ENCODE peak calls at places on chromosomes 3 and 15, in four cellular contexts. One of them, this sample, is unnamed.

GRCh38 chr3:140207541-140207940 is 272.6 kb downstream of the CLSTN2 start:
- DNase-seq in esophagus muscularis mucosa: peak
- DNase-seq in mesothelial cell of epicardium: no peak
- DNase-seq in GM20000: no peak
- DNase-seq in this sample: no peak

GRCh38 chr3:38454179-38454883 is 641 bp downstream of the ACVR2B start:
- DNase-seq in esophagus muscularis mucosa: no peak
- DNase-seq in GM20000: peak
- DNase-seq in mesothelial cell of epicardium: peak
- DNase-seq in this sample: peak

GRCh38 chr3:72803573-72803972 is 44.7 kb downstream of the SHQ1 start:
- DNase-seq in esophagus muscularis mucosa: no peak
- DNase-seq in GM20000: no peak
- DNase-seq in mesothelial cell of epicardium: no peak
- DNase-seq in this sample: no peak

GRCh38 chr15:90729266-90729665 is 12.1 kb downstream of the BLM start:
- DNase-seq in mesothelial cell of epicardium: no peak
- DNase-seq in esophagus muscularis mucosa: no peak
- DNase-seq in GM20000: no peak
- DNase-seq in this sample: peak

GRCh38 chr3:30750967-30751366 is 143.5 kb downstream of the GADL1 start:
- DNase-seq in GM20000: no peak
- DNase-seq in esophagus muscularis mucosa: no peak
- DNase-seq in mesothelial cell of epicardium: no peak
- DNase-seq in this sample: no peak

GRCh38 chr3:73868688-73869315 is 244.1 kb upstream of the PDZRN3 start:
- DNase-seq in esophagus muscularis mucosa: no peak
- DNase-seq in GM20000: no peak
- DNase-seq in mesothelial cell of epicardium: peak
- DNase-seq in this sample: peak

GRCh38 chr3:69094467-69095205 is 9.9 kb downstream of the ARL6IP5 start:
- DNase-seq in esophagus muscularis mucosa: no peak
- DNase-seq in mesothelial cell of epicardium: no peak
- DNase-seq in GM20000: no peak
- DNase-seq in this sample: peak

GRCh38 chr3:170953229-170953628 is 44.8 kb upstream of the EIF5A2 start:
- DNase-seq in esophagus muscularis mucosa: no peak
- DNase-seq in GM20000: no peak
- DNase-seq in mesothelial cell of epicardium: no peak
- DNase-seq in this sample: no peak

GRCh38 chr3:141561426-141562034 is 74.7 kb downstream of the RASA2 start:
- DNase-seq in GM20000: peak
- DNase-seq in esophagus muscularis mucosa: no peak
- DNase-seq in mesothelial cell of epicardium: no peak
- DNase-seq in this sample: peak

GRCh38 chr3:94525039-94525438 is 462.2 kb downstream of the NSUN3 start:
- DNase-seq in esophagus muscularis mucosa: no peak
- DNase-seq in mesothelial cell of epicardium: peak
- DNase-seq in GM20000: no peak
- DNase-seq in this sample: no peak

GRCh38 chr3:60641354-60641753 is 609.9 kb downstream of the FHIT start:
- DNase-seq in GM20000: no peak
- DNase-seq in esophagus muscularis mucosa: no peak
- DNase-seq in mesothelial cell of epicardium: no peak
- DNase-seq in this sample: no peak

GRCh38 chr15:39555885-39556284 is 25.0 kb upstream of the THBS1 start:
- DNase-seq in esophagus muscularis mucosa: peak
- DNase-seq in mesothelial cell of epicardium: no peak
- DNase-seq in GM20000: no peak
- DNase-seq in this sample: no peak

GRCh38 chr3:79103305-79103704 is 664.5 kb downstream of the ROBO1 start:
- DNase-seq in GM20000: no peak
- DNase-seq in esophagus muscularis mucosa: no peak
- DNase-seq in mesothelial cell of epicardium: no peak
- DNase-seq in this sample: no peak

GRCh38 chr3:3639078-3639477 is 160.2 kb upstream of the LRRN1 start:
- DNase-seq in esophagus muscularis mucosa: no peak
- DNase-seq in mesothelial cell of epicardium: no peak
- DNase-seq in GM20000: no peak
- DNase-seq in this sample: no peak

GRCh38 chr3:180382781-180383180 is 219.2 kb upstream of the TTC14 start:
- DNase-seq in esophagus muscularis mucosa: no peak
- DNase-seq in GM20000: no peak
- DNase-seq in mesothelial cell of epicardium: no peak
- DNase-seq in this sample: no peak

GRCh38 chr15:89362203-89363101 is 27.8 kb upstream of the POLG start:
- DNase-seq in esophagus muscularis mucosa: no peak
- DNase-seq in mesothelial cell of epicardium: no peak
- DNase-seq in GM20000: peak
- DNase-seq in this sample: no peak

GRCh38 chr15:63507878-63508818 is 3.8 kb downstream of the USP3 start:
- DNase-seq in GM20000: no peak
- DNase-seq in mesothelial cell of epicardium: no peak
- DNase-seq in esophagus muscularis mucosa: peak
- DNase-seq in this sample: no peak

GRCh38 chr3:32937331-32937730 is 14.1 kb upstream of the CCR4 start:
- DNase-seq in GM20000: no peak
- DNase-seq in mesothelial cell of epicardium: no peak
- DNase-seq in esophagus muscularis mucosa: peak
- DNase-seq in this sample: peak

GRCh38 chr3:195532345-195532744 is 10.8 kb downstream of the PPP1R2 start:
- DNase-seq in GM20000: no peak
- DNase-seq in esophagus muscularis mucosa: no peak
- DNase-seq in mesothelial cell of epicardium: no peak
- DNase-seq in this sample: no peak

GRCh38 chr3:41933154-41933676 is 28.7 kb downstream of the ULK4 start:
- DNase-seq in esophagus muscularis mucosa: peak
- DNase-seq in GM20000: no peak
- DNase-seq in mesothelial cell of epicardium: no peak
- DNase-seq in this sample: no peak

GRCh38 chr3:13021141-13021933 is 51.9 kb downstream of the IQSEC1 start:
- DNase-seq in GM20000: peak
- DNase-seq in esophagus muscularis mucosa: no peak
- DNase-seq in mesothelial cell of epicardium: no peak
- DNase-seq in this sample: peak

GRCh38 chr15:99090938-99091337 is 13.9 kb upstream of the SYNM start:
- DNase-seq in mesothelial cell of epicardium: no peak
- DNase-seq in GM20000: no peak
- DNase-seq in esophagus muscularis mucosa: no peak
- DNase-seq in this sample: no peak

GRCh38 chr3:48695113-48695753 is 9.5 kb upstream of the NCKIPSD start:
- DNase-seq in GM20000: no peak
- DNase-seq in esophagus muscularis mucosa: no peak
- DNase-seq in mesothelial cell of epicardium: no peak
- DNase-seq in this sample: no peak

GRCh38 chr3:181713673-181714270 is 2.0 kb downstream of the SOX2 start:
- DNase-seq in mesothelial cell of epicardium: no peak
- DNase-seq in GM20000: no peak
- DNase-seq in esophagus muscularis mucosa: no peak
- DNase-seq in this sample: no peak

GRCh38 chr3:14208977-14209394 is 30.4 kb downstream of the LSM3 start:
- DNase-seq in GM20000: no peak
- DNase-seq in mesothelial cell of epicardium: no peak
- DNase-seq in esophagus muscularis mucosa: no peak
- DNase-seq in this sample: no peak

GRCh38 chr3:50562866-50563265 is 4.7 kb downstream of the C3orf18 start:
- DNase-seq in GM20000: no peak
- DNase-seq in mesothelial cell of epicardium: no peak
- DNase-seq in esophagus muscularis mucosa: no peak
- DNase-seq in this sample: no peak

GRCh38 chr3:55408193-55408826 is 78.8 kb downstream of the WNT5A start:
- DNase-seq in GM20000: no peak
- DNase-seq in esophagus muscularis mucosa: no peak
- DNase-seq in mesothelial cell of epicardium: no peak
- DNase-seq in this sample: no peak

GRCh38 chr15:71748327-71748726 is 62.0 kb upstream of the NR2E3 start:
- DNase-seq in mesothelial cell of epicardium: no peak
- DNase-seq in esophagus muscularis mucosa: no peak
- DNase-seq in GM20000: no peak
- DNase-seq in this sample: no peak

GRCh38 chr3:194369522-194370279 is at the start of gene LRRC15:
- DNase-seq in esophagus muscularis mucosa: no peak
- DNase-seq in GM20000: no peak
- DNase-seq in mesothelial cell of epicardium: no peak
- DNase-seq in this sample: peak

GRCh38 chr3:183349421-183350157 is 78.8 kb downstream of the MCF2L2 start:
- DNase-seq in GM20000: no peak
- DNase-seq in mesothelial cell of epicardium: no peak
- DNase-seq in esophagus muscularis mucosa: no peak
- DNase-seq in this sample: no peak

GRCh38 chr3:192188218-192188835 is 539.0 kb downstream of the FGF12 start:
- DNase-seq in mesothelial cell of epicardium: peak
- DNase-seq in GM20000: peak
- DNase-seq in esophagus muscularis mucosa: no peak
- DNase-seq in this sample: peak

GRCh38 chr3:48555949-48556795 is 431 bp downstream of the PFKFB4 start:
- DNase-seq in esophagus muscularis mucosa: no peak
- DNase-seq in GM20000: no peak
- DNase-seq in mesothelial cell of epicardium: no peak
- DNase-seq in this sample: no peak

GRCh38 chr15:39341238-39341637 is 239.6 kb upstream of the THBS1 start:
- DNase-seq in GM20000: no peak
- DNase-seq in esophagus muscularis mucosa: no peak
- DNase-seq in mesothelial cell of epicardium: no peak
- DNase-seq in this sample: no peak

GRCh38 chr3:125055165-125055912 is 458 bp downstream of the HEG1 start:
- DNase-seq in esophagus muscularis mucosa: no peak
- DNase-seq in mesothelial cell of epicardium: peak
- DNase-seq in GM20000: peak
- DNase-seq in this sample: no peak

GRCh38 chr3:52086939-52087675 is 30.7 kb upstream of the DUSP7 start:
- DNase-seq in esophagus muscularis mucosa: no peak
- DNase-seq in mesothelial cell of epicardium: no peak
- DNase-seq in GM20000: peak
- DNase-seq in this sample: peak

GRCh38 chr3:52085883-52086282 is 29.5 kb upstream of the DUSP7 start:
- DNase-seq in esophagus muscularis mucosa: no peak
- DNase-seq in GM20000: no peak
- DNase-seq in mesothelial cell of epicardium: no peak
- DNase-seq in this sample: peak

GRCh38 chr3:52087728-52088127 is 31.4 kb upstream of the DUSP7 start:
- DNase-seq in mesothelial cell of epicardium: no peak
- DNase-seq in esophagus muscularis mucosa: no peak
- DNase-seq in GM20000: no peak
- DNase-seq in this sample: peak

GRCh38 chr3:52084954-52085730 is 28.8 kb upstream of the DUSP7 start:
- DNase-seq in GM20000: no peak
- DNase-seq in mesothelial cell of epicardium: no peak
- DNase-seq in esophagus muscularis mucosa: no peak
- DNase-seq in this sample: no peak

GRCh38 chr3:52086461-52086860 is 30.1 kb upstream of the DUSP7 start:
- DNase-seq in GM20000: no peak
- DNase-seq in mesothelial cell of epicardium: no peak
- DNase-seq in esophagus muscularis mucosa: no peak
- DNase-seq in this sample: no peak
- TF ChIP-seq CTCF in GM20000: no peak
- TF ChIP-seq CTCF in mesothelial cell of epicardium: no peak
- TF ChIP-seq CTCF in esophagus muscularis mucosa: no peak
- TF ChIP-seq CTCF in this sample: no peak

DNA sequence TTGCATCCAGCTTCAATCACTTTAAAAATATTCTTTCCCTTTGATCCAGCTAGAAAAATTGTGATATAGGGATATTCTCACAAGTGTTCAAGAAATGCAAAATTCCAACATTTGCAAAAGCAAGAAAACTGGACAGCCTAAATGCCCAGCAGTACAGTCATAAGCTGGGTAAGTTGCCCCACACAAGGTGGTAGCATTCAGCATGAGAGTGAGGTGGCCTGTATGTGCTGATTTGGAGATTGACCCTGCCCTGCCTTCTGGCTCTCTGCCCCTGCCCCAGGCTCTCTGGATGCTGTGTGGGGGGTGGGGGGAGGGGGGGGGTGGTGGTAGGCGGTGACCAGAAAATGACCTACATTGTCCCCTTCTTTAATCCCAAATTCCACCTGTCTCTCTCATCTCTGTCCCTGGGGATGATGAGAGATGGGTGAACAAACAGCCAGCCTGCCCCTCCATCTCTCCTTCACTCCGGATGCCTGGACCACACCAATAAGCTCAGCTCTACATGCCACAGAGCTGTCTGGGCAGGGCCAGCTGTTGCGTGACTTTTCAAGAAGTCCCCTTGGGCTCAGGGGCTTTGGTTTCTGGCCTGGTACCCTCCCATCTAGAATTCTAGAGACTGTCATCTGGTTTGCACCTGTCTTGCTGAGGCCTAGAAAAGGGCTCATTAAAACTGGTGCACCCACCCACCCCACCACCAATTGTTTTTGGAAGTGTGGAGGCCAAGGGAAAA is 42.2 kb downstream of the SLC28A1 start:
- DNase-seq in mesothelial cell of epicardium: no peak
- DNase-seq in esophagus muscularis mucosa: no peak
- DNase-seq in GM20000: no peak
- DNase-seq in this sample: no peak
- TF ChIP-seq CTCF in mesothelial cell of epicardium: no peak
- TF ChIP-seq CTCF in esophagus muscularis mucosa: no peak
- TF ChIP-seq CTCF in GM20000: no peak
- TF ChIP-seq CTCF in this sample: no peak

GRCh38 chr15:79031821-79032220 is 58.8 kb downstream of the RASGRF1 start:
- DNase-seq in mesothelial cell of epicardium: no peak
- DNase-seq in esophagus muscularis mucosa: no peak
- DNase-seq in GM20000: no peak
- DNase-seq in this sample: no peak

GRCh38 chr15:79031201-79031600 is 59.4 kb downstream of the RASGRF1 start:
- DNase-seq in GM20000: no peak
- DNase-seq in mesothelial cell of epicardium: no peak
- DNase-seq in esophagus muscularis mucosa: no peak
- DNase-seq in this sample: no peak

GRCh38 chr15:79028411-79028964 is 62.1 kb downstream of the RASGRF1 start:
- DNase-seq in esophagus muscularis mucosa: no peak
- DNase-seq in GM20000: peak
- DNase-seq in mesothelial cell of epicardium: peak
- DNase-seq in this sample: peak

GRCh38 chr15:79032656-79033055 is 57.9 kb downstream of the RASGRF1 start:
- DNase-seq in GM20000: no peak
- DNase-seq in mesothelial cell of epicardium: no peak
- DNase-seq in esophagus muscularis mucosa: no peak
- DNase-seq in this sample: peak

DNA sequence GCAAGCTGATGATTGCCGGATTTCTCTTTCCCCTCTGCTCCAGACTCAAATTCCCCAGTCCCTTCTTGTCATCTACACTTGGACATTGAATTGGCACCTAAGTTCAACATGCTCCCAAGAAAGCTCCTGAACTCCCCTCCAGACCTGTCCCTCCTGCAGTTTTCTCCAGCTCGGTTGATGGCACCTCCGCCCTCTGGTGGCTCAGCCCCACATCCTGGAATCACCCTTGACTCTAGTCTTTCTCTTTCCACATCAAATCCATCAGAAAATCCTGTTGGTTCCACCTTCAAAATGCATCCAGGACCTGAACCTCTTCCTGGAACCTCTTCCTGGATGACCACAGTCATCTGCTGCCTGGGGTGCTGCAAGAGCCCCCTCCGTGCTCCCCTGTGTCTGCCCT is 60.1 kb downstream of the RASGRF1 start:
- DNase-seq in GM20000: no peak
- DNase-seq in esophagus muscularis mucosa: no peak
- DNase-seq in mesothelial cell of epicardium: no peak
- DNase-seq in this sample: no peak
- TF ChIP-seq CTCF in GM20000: no peak
- TF ChIP-seq CTCF in esophagus muscularis mucosa: no peak
- TF ChIP-seq CTCF in mesothelial cell of epicardium: no peak
- TF ChIP-seq CTCF in this sample: no peak

GRCh38 chr15:38028869-38029268 is 94.4 kb downstream of the TMCO5A start:
- DNase-seq in esophagus muscularis mucosa: no peak
- DNase-seq in mesothelial cell of epicardium: no peak
- DNase-seq in GM20000: no peak
- DNase-seq in this sample: no peak
- TF ChIP-seq CTCF in esophagus muscularis mucosa: no peak
- TF ChIP-seq CTCF in mesothelial cell of epicardium: no peak
- TF ChIP-seq CTCF in GM20000: no peak
- TF ChIP-seq CTCF in this sample: no peak